ENCODE peak calls at places on chromosomes 7 and 10, in six cellular contexts. One of them, this sample, is unnamed. For H3K36me3, the result is how much of the 10 kb centered on the place peaks cover.

GRCh38 chr7:12152196-12152918 is 58.7 kb upstream of the TMEM106B start:
- DNase-seq in stomach: no peak
- DNase-seq in esophagus muscularis mucosa: no peak
- DNase-seq in suprapubic skin: no peak
- DNase-seq in ovary: no peak
- DNase-seq in H1: no peak
- DNase-seq in this sample: no peak

GRCh38 chr7:56023500-56023899 is 27.7 kb downstream of the PSPH start:
- DNase-seq in ovary: no peak
- DNase-seq in suprapubic skin: no peak
- DNase-seq in esophagus muscularis mucosa: no peak
- DNase-seq in stomach: no peak
- DNase-seq in H1: no peak
- DNase-seq in this sample: no peak

GRCh38 chr7:153406486-153406872 is 645.7 kb upstream of the DPP6 start:
- DNase-seq in esophagus muscularis mucosa: no peak
- DNase-seq in suprapubic skin: no peak
- DNase-seq in H1: no peak
- DNase-seq in stomach: no peak
- DNase-seq in ovary: no peak
- DNase-seq in this sample: no peak

GRCh38 chr10:66564341-66564740 is 361.5 kb upstream of the LRRTM3 start:
- DNase-seq in suprapubic skin: no peak
- DNase-seq in H1: no peak
- DNase-seq in esophagus muscularis mucosa: no peak
- DNase-seq in ovary: no peak
- DNase-seq in stomach: no peak
- DNase-seq in this sample: no peak

GRCh38 chr10:85614566-85614965 is 752.0 kb downstream of the GRID1 start:
- DNase-seq in ovary: no peak
- DNase-seq in stomach: no peak
- DNase-seq in H1: no peak
- DNase-seq in esophagus muscularis mucosa: peak
- DNase-seq in suprapubic skin: no peak
- DNase-seq in this sample: no peak

GRCh38 chr7:111678281-111678680 is 116.0 kb upstream of the IMMP2L start:
- DNase-seq in suprapubic skin: no peak
- DNase-seq in H1: no peak
- DNase-seq in stomach: no peak
- DNase-seq in esophagus muscularis mucosa: no peak
- DNase-seq in ovary: no peak
- DNase-seq in this sample: no peak

GRCh38 chr10:3516626-3517255 is 268.3 kb downstream of the KLF6 start:
- DNase-seq in suprapubic skin: no peak
- DNase-seq in ovary: no peak
- DNase-seq in H1: no peak
- DNase-seq in stomach: no peak
- DNase-seq in esophagus muscularis mucosa: no peak
- DNase-seq in this sample: no peak

GRCh38 chr7:98394377-98394836 is 6.5 kb downstream of the BAIAP2L1 start:
- DNase-seq in stomach: no peak
- DNase-seq in H1: no peak
- DNase-seq in esophagus muscularis mucosa: no peak
- DNase-seq in ovary: no peak
- DNase-seq in suprapubic skin: no peak
- DNase-seq in this sample: no peak

GRCh38 chr10:42635098-42635497 is 3.3 kb downstream of the ZNF33B start:
- DNase-seq in suprapubic skin: no peak
- DNase-seq in ovary: no peak
- DNase-seq in esophagus muscularis mucosa: no peak
- DNase-seq in H1: no peak
- DNase-seq in stomach: no peak
- DNase-seq in this sample: no peak

GRCh38 chr7:94612253-94612652 is 43.7 kb downstream of the SGCE start:
- DNase-seq in stomach: no peak
- DNase-seq in esophagus muscularis mucosa: no peak
- DNase-seq in suprapubic skin: no peak
- DNase-seq in H1: no peak
- DNase-seq in ovary: no peak
- DNase-seq in this sample: no peak

GRCh38 chr10:124994573-124995473 is 52.9 kb downstream of the ZRANB1 start:
- DNase-seq in stomach: peak
- DNase-seq in esophagus muscularis mucosa: peak
- DNase-seq in suprapubic skin: peak
- DNase-seq in H1: peak
- DNase-seq in ovary: peak
- DNase-seq in this sample: no peak
- H3K36me3 ChIP-seq in stomach: half or more
- H3K36me3 ChIP-seq in esophagus muscularis mucosa: half or more
- H3K36me3 ChIP-seq in suprapubic skin: half or more
- H3K36me3 ChIP-seq in H1: half or more
- H3K36me3 ChIP-seq in ovary: under half
- H3K36me3 ChIP-seq in this sample: half or more

GRCh38 chr7:151229249-151229648 is 2.2 kb upstream of the ABCF2 start:
- DNase-seq in esophagus muscularis mucosa: no peak
- DNase-seq in ovary: no peak
- DNase-seq in stomach: no peak
- DNase-seq in suprapubic skin: no peak
- DNase-seq in H1: no peak
- DNase-seq in this sample: no peak

GRCh38 chr7:151225948-151226510 is 976 bp downstream of the ABCF2 start:
- DNase-seq in esophagus muscularis mucosa: no peak
- DNase-seq in H1: no peak
- DNase-seq in stomach: no peak
- DNase-seq in suprapubic skin: no peak
- DNase-seq in ovary: no peak
- DNase-seq in this sample: no peak

GRCh38 chr7:151228024-151228866 is 1.2 kb upstream of the ABCF2 start:
- DNase-seq in H1: no peak
- DNase-seq in ovary: no peak
- DNase-seq in stomach: no peak
- DNase-seq in suprapubic skin: no peak
- DNase-seq in esophagus muscularis mucosa: no peak
- DNase-seq in this sample: no peak

GRCh38 chr7:151226560-151226874 is 488 bp downstream of the ABCF2 start:
- DNase-seq in H1: no peak
- DNase-seq in stomach: no peak
- DNase-seq in esophagus muscularis mucosa: no peak
- DNase-seq in suprapubic skin: peak
- DNase-seq in ovary: no peak
- DNase-seq in this sample: no peak

DNA sequence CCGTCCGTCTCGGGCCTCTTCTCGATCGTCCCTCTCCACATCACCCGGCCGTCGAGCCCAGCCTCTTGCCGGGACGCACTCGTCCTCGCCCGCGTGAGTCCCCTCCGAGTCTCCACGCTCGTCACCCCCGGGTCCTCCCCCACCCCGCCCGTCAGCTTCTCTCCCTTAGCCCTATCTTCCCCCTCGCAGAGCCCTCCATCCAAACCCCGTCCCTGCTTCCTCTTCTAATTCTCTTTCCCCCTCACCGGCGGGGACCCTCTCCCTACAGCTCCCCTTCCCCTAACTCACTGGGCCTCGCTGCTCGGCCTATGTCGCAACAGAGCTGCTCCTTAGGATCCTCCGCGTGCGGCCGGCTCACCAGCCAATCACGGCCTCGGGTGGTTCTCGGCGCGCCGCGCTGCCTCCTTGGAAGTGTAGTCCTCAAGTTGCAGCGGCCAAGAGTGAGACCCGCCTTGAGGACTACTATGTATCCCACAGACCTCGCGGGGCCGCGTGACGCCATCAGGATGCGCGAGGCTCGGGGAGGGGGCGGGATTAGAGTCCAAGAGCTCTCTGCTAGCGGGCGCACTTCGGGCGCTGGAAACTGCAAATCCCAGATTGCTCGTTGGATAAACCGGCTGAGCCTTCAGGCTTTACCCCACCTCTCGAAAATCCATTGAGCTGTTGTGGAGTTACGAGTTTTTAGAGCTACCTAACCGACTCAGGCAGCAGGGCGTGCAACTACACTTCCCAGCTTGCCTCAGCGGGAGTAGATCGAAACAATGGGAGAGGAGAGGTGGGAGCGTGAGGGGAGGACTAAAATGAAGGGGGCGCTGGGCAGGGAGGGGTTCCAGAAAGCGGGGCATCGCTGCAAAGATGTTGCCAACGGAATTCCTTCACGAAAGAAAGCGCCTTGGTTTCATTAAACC is at the start of gene ABCF2:
- DNase-seq in esophagus muscularis mucosa: peak
- DNase-seq in H1: peak
- DNase-seq in stomach: peak
- DNase-seq in ovary: peak
- DNase-seq in suprapubic skin: peak
- DNase-seq in this sample: peak
- TF ChIP-seq EP300 in esophagus muscularis mucosa: no peak
- TF ChIP-seq EP300 in H1: no peak
- TF ChIP-seq EP300 in stomach: no peak
- TF ChIP-seq EP300 in ovary: no peak
- TF ChIP-seq EP300 in suprapubic skin: no peak
- TF ChIP-seq EP300 in this sample: peak

GRCh38 chr10:128073880-128074279 is 52.3 kb downstream of the MKI67 start:
- DNase-seq in suprapubic skin: no peak
- DNase-seq in H1: no peak
- DNase-seq in ovary: no peak
- DNase-seq in stomach: no peak
- DNase-seq in esophagus muscularis mucosa: no peak
- DNase-seq in this sample: no peak
- H3K36me3 ChIP-seq in suprapubic skin: half or more
- H3K36me3 ChIP-seq in H1: under half
- H3K36me3 ChIP-seq in ovary: under half
- H3K36me3 ChIP-seq in stomach: half or more
- H3K36me3 ChIP-seq in esophagus muscularis mucosa: half or more
- H3K36me3 ChIP-seq in this sample: half or more

DNA sequence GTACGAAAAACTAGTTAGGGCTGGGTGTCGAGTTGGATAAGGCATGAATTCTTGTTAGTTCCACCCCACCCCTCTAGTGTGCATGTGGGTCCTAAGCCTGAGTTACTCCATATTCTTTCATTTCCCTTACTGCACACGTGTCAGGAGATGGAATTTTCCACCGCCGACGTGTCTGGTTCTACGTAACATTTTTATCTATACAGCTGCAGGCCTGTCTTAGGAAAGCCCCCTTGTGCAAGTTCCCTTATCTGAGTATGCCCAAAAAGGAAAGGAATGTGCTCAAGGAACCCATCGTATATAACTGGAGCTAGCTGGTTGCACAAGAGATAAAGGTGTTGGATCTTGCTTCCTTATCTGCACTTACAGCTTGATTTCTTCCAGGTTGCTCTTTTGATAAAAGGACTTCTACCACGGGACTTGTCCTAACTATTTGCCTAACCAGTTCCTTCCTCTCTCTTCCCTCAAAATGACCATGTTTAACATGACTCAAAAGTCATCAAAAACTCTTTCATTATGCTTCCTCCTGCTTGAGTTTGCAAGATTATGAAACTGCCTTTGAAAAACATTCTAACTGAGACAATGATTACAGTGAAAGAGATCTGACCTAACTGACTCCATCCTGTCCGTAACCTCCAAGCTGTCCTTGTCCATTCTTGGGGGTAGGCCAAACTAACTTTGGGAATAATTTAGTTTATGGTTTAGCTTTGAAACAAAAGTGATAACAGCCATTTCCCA is 181.4 kb downstream of the AKR1D1 start:
- DNase-seq in esophagus muscularis mucosa: no peak
- DNase-seq in stomach: peak
- DNase-seq in H1: peak
- DNase-seq in suprapubic skin: no peak
- DNase-seq in ovary: peak
- DNase-seq in this sample: no peak
- TF ChIP-seq EP300 in esophagus muscularis mucosa: no peak
- TF ChIP-seq EP300 in stomach: no peak
- TF ChIP-seq EP300 in H1: no peak
- TF ChIP-seq EP300 in suprapubic skin: no peak
- TF ChIP-seq EP300 in ovary: no peak
- TF ChIP-seq EP300 in this sample: peak